ENCODE peak calls at places on chromosomes 7 and 10, in six cellular contexts. One of them, this sample, is unnamed. For H3K79me2 and H3F3A, the result is how much of the 10 kb centered on the place peaks cover.

GRCh38 chr10:50558368-50558767 is 65.4 kb downstream of the SGMS1 start:
- DNase-seq in PC-3: no peak
- DNase-seq in GM23338: no peak
- DNase-seq in PC-9: no peak
- DNase-seq in GM23248: no peak
- DNase-seq in SK-N-SH: no peak
- DNase-seq in this sample: no peak

GRCh38 chr7:102412548-102412947 is 16.4 kb downstream of the PRKRIP1 start:
- DNase-seq in PC-3: peak
- DNase-seq in GM23338: peak
- DNase-seq in PC-9: no peak
- DNase-seq in GM23248: peak
- DNase-seq in SK-N-SH: peak
- DNase-seq in this sample: peak

GRCh38 chr10:98274562-98274961 is 6.6 kb upstream of the LOXL4 start:
- DNase-seq in PC-3: no peak
- DNase-seq in GM23338: no peak
- DNase-seq in PC-9: no peak
- DNase-seq in GM23248: no peak
- DNase-seq in SK-N-SH: no peak
- DNase-seq in this sample: no peak

GRCh38 chr10:123135415-123136141 is at the start of gene HMX3:
- DNase-seq in PC-3: no peak
- DNase-seq in GM23338: peak
- DNase-seq in PC-9: no peak
- DNase-seq in GM23248: peak
- DNase-seq in SK-N-SH: peak
- DNase-seq in this sample: no peak

GRCh38 chr7:151999337-152000090 is 26.0 kb upstream of the GALNT11 start:
- DNase-seq in PC-3: no peak
- DNase-seq in GM23338: no peak
- DNase-seq in PC-9: no peak
- DNase-seq in GM23248: peak
- DNase-seq in SK-N-SH: no peak
- DNase-seq in this sample: no peak

GRCh38 chr7:51316262-51316665 is 345 bp downstream of the COBL start:
- DNase-seq in PC-3: peak
- DNase-seq in GM23338: peak
- DNase-seq in PC-9: peak
- DNase-seq in GM23248: peak
- DNase-seq in SK-N-SH: peak
- DNase-seq in this sample: peak

GRCh38 chr7:37285701-37286475 is 162.8 kb downstream of the ELMO1 start:
- DNase-seq in PC-3: no peak
- DNase-seq in GM23338: no peak
- DNase-seq in PC-9: no peak
- DNase-seq in GM23248: no peak
- DNase-seq in SK-N-SH: no peak
- DNase-seq in this sample: no peak

GRCh38 chr7:151623766-151624165 is 104.1 kb upstream of the RHEB start:
- DNase-seq in PC-3: peak
- DNase-seq in GM23338: no peak
- DNase-seq in PC-9: no peak
- DNase-seq in GM23248: peak
- DNase-seq in SK-N-SH: no peak
- DNase-seq in this sample: no peak

GRCh38 chr10:31524458-31524857 is 205.4 kb downstream of the ZEB1 start:
- DNase-seq in PC-3: no peak
- DNase-seq in GM23338: no peak
- DNase-seq in PC-9: no peak
- DNase-seq in GM23248: no peak
- DNase-seq in SK-N-SH: no peak
- DNase-seq in this sample: no peak

GRCh38 chr10:133205146-133205545 is 24.9 kb upstream of the UTF1 start:
- DNase-seq in PC-3: no peak
- DNase-seq in GM23338: no peak
- DNase-seq in PC-9: no peak
- DNase-seq in GM23248: no peak
- DNase-seq in SK-N-SH: no peak
- DNase-seq in this sample: no peak

GRCh38 chr7:157612664-157613561 is 276.1 kb downstream of the DNAJB6 start:
- DNase-seq in PC-3: peak
- DNase-seq in GM23338: peak
- DNase-seq in PC-9: no peak
- DNase-seq in GM23248: no peak
- DNase-seq in SK-N-SH: no peak
- DNase-seq in this sample: no peak

GRCh38 chr7:31633454-31633853 is 53.6 kb upstream of the PPP1R17 start:
- DNase-seq in PC-3: peak
- DNase-seq in GM23338: no peak
- DNase-seq in PC-9: no peak
- DNase-seq in GM23248: peak
- DNase-seq in SK-N-SH: no peak
- DNase-seq in this sample: no peak

GRCh38 chr10:47104101-47104707 is 193.0 kb downstream of the PTPN20 start:
- DNase-seq in PC-3: no peak
- DNase-seq in GM23338: no peak
- DNase-seq in PC-9: no peak
- DNase-seq in GM23248: no peak
- DNase-seq in SK-N-SH: no peak
- DNase-seq in this sample: no peak

GRCh38 chr10:103614511-103615158 is 121.1 kb downstream of the NEURL1 start:
- DNase-seq in PC-3: no peak
- DNase-seq in GM23338: no peak
- DNase-seq in PC-9: no peak
- DNase-seq in GM23248: peak
- DNase-seq in SK-N-SH: no peak
- DNase-seq in this sample: no peak

GRCh38 chr10:36188054-36188453 is 546.0 kb upstream of the FZD8 start:
- DNase-seq in PC-3: no peak
- DNase-seq in GM23338: peak
- DNase-seq in PC-9: no peak
- DNase-seq in GM23248: peak
- DNase-seq in SK-N-SH: no peak
- DNase-seq in this sample: no peak

GRCh38 chr10:79092292-79092896 is 23.6 kb downstream of the ZMIZ1 start:
- DNase-seq in PC-3: no peak
- DNase-seq in GM23338: no peak
- DNase-seq in PC-9: no peak
- DNase-seq in GM23248: no peak
- DNase-seq in SK-N-SH: no peak
- DNase-seq in this sample: no peak

GRCh38 chr10:91955114-91955513 is 31.5 kb downstream of the BTAF1 start:
- DNase-seq in PC-3: peak
- DNase-seq in GM23338: no peak
- DNase-seq in PC-9: no peak
- DNase-seq in GM23248: no peak
- DNase-seq in SK-N-SH: no peak
- DNase-seq in this sample: no peak

GRCh38 chr7:107147464-107148214 is 21.2 kb upstream of the HBP1 start:
- DNase-seq in PC-3: peak
- DNase-seq in GM23338: peak
- DNase-seq in PC-9: peak
- DNase-seq in GM23248: peak
- DNase-seq in SK-N-SH: peak
- DNase-seq in this sample: peak

GRCh38 chr10:97534746-97535367 is 36.1 kb downstream of the UBTD1 start:
- DNase-seq in PC-3: peak
- DNase-seq in GM23338: peak
- DNase-seq in PC-9: no peak
- DNase-seq in GM23248: peak
- DNase-seq in SK-N-SH: peak
- DNase-seq in this sample: peak

GRCh38 chr7:155257482-155258232 is 40.0 kb upstream of the INSIG1 start:
- DNase-seq in PC-3: peak
- DNase-seq in GM23338: no peak
- DNase-seq in PC-9: peak
- DNase-seq in GM23248: peak
- DNase-seq in SK-N-SH: peak
- DNase-seq in this sample: no peak

GRCh38 chr7:572668-573495 is 53.2 kb upstream of the PDGFA start:
- DNase-seq in PC-3: no peak
- DNase-seq in GM23338: peak
- DNase-seq in PC-9: no peak
- DNase-seq in GM23248: no peak
- DNase-seq in SK-N-SH: no peak
- DNase-seq in this sample: no peak

GRCh38 chr10:121900443-121901174 is 27.2 kb downstream of the ATE1 start:
- DNase-seq in PC-3: peak
- DNase-seq in GM23338: peak
- DNase-seq in PC-9: no peak
- DNase-seq in GM23248: peak
- DNase-seq in SK-N-SH: peak
- DNase-seq in this sample: peak

GRCh38 chr7:94022550-94022949 is 18.4 kb upstream of the BET1 start:
- DNase-seq in PC-3: no peak
- DNase-seq in GM23338: no peak
- DNase-seq in PC-9: no peak
- DNase-seq in GM23248: no peak
- DNase-seq in SK-N-SH: no peak
- DNase-seq in this sample: no peak

GRCh38 chr10:77582710-77583115 is 54.9 kb downstream of the KCNMA1 start:
- DNase-seq in PC-3: peak
- DNase-seq in GM23338: no peak
- DNase-seq in PC-9: peak
- DNase-seq in GM23248: peak
- DNase-seq in SK-N-SH: no peak
- DNase-seq in this sample: no peak

GRCh38 chr7:139246905-139247304 is 15.9 kb downstream of the UBN2 start:
- DNase-seq in PC-3: no peak
- DNase-seq in GM23338: no peak
- DNase-seq in PC-9: no peak
- DNase-seq in GM23248: peak
- DNase-seq in SK-N-SH: no peak
- DNase-seq in this sample: no peak

GRCh38 chr10:114370993-114371392 is 33.3 kb downstream of the AFAP1L2 start:
- DNase-seq in PC-3: no peak
- DNase-seq in GM23338: no peak
- DNase-seq in PC-9: no peak
- DNase-seq in GM23248: no peak
- DNase-seq in SK-N-SH: no peak
- DNase-seq in this sample: no peak

GRCh38 chr10:124007102-124007772 is 86.2 kb downstream of the CHST15 start:
- DNase-seq in PC-3: no peak
- DNase-seq in GM23338: no peak
- DNase-seq in PC-9: no peak
- DNase-seq in GM23248: no peak
- DNase-seq in SK-N-SH: no peak
- DNase-seq in this sample: no peak

GRCh38 chr7:149883452-149883861 is 9.7 kb downstream of the ATP6V0E2 start:
- DNase-seq in PC-3: peak
- DNase-seq in GM23338: peak
- DNase-seq in PC-9: peak
- DNase-seq in GM23248: peak
- DNase-seq in SK-N-SH: peak
- DNase-seq in this sample: peak

DNA sequence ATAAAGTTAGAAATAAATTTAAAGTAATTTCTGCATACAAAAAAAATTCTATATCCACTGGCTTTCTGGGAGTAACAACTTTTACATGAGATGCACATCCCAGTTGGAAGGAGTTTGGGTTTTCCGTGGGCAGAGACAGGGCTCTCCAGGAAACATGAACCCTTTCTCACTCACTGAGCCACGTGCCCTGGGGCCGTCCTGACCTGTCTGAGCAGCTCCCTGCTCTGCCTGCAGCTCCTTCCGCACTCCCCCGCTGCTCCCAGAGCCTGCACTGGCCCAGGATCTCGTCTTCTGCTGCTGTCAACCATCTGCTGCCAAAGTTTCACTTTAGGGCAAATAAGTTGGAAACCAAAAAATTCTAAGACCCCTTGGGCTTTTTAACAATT is 169.1 kb downstream of the DIP2C start:
- DNase-seq in PC-3: no peak
- DNase-seq in GM23338: no peak
- DNase-seq in PC-9: no peak
- DNase-seq in GM23248: peak
- DNase-seq in SK-N-SH: no peak
- DNase-seq in this sample: no peak
- H3K79me2 ChIP-seq in PC-3: under half
- H3K79me2 ChIP-seq in GM23338: under half
- H3K79me2 ChIP-seq in PC-9: under half
- H3K79me2 ChIP-seq in GM23248: half or more
- H3K79me2 ChIP-seq in SK-N-SH: under half
- H3K79me2 ChIP-seq in this sample: under half

GRCh38 chr10:27741173-27742091 is 4.2 kb downstream of the MKX start:
- DNase-seq in PC-3: no peak
- DNase-seq in GM23338: peak
- DNase-seq in PC-9: no peak
- DNase-seq in GM23248: no peak
- DNase-seq in SK-N-SH: peak
- DNase-seq in this sample: no peak
- H3K4me3 ChIP-seq in PC-3: peak
- H3K4me3 ChIP-seq in GM23338: peak
- H3K4me3 ChIP-seq in PC-9: no peak
- H3K4me3 ChIP-seq in GM23248: peak
- H3K4me3 ChIP-seq in SK-N-SH: no peak
- H3K4me3 ChIP-seq in this sample: peak

GRCh38 chr10:1047937-1048336 is 982 bp downstream of the IDI1 start:
- DNase-seq in PC-3: no peak
- DNase-seq in GM23338: peak
- DNase-seq in PC-9: peak
- DNase-seq in GM23248: peak
- DNase-seq in SK-N-SH: no peak
- DNase-seq in this sample: peak
- H3F3A ChIP-seq in PC-3: under half
- H3F3A ChIP-seq in GM23338: under half
- H3F3A ChIP-seq in PC-9: under half
- H3F3A ChIP-seq in GM23248: under half
- H3F3A ChIP-seq in SK-N-SH: under half
- H3F3A ChIP-seq in this sample: under half

GRCh38 chr10:94103902-94104301 is 110.2 kb downstream of the PLCE1 start:
- DNase-seq in PC-3: peak
- DNase-seq in GM23338: no peak
- DNase-seq in PC-9: no peak
- DNase-seq in GM23248: peak
- DNase-seq in SK-N-SH: no peak
- DNase-seq in this sample: no peak

GRCh38 chr10:94108200-94108599 is 114.5 kb downstream of the PLCE1 start:
- DNase-seq in PC-3: peak
- DNase-seq in GM23338: no peak
- DNase-seq in PC-9: no peak
- DNase-seq in GM23248: peak
- DNase-seq in SK-N-SH: no peak
- DNase-seq in this sample: no peak

GRCh38 chr10:94105226-94105625 is 111.5 kb downstream of the PLCE1 start:
- DNase-seq in PC-3: no peak
- DNase-seq in GM23338: no peak
- DNase-seq in PC-9: no peak
- DNase-seq in GM23248: no peak
- DNase-seq in SK-N-SH: no peak
- DNase-seq in this sample: no peak

GRCh38 chr10:94104316-94105060 is 110.8 kb downstream of the PLCE1 start:
- DNase-seq in PC-3: peak
- DNase-seq in GM23338: no peak
- DNase-seq in PC-9: no peak
- DNase-seq in GM23248: no peak
- DNase-seq in SK-N-SH: no peak
- DNase-seq in this sample: no peak

GRCh38 chr10:94107191-94107590 is 113.5 kb downstream of the PLCE1 start:
- DNase-seq in PC-3: no peak
- DNase-seq in GM23338: no peak
- DNase-seq in PC-9: no peak
- DNase-seq in GM23248: no peak
- DNase-seq in SK-N-SH: no peak
- DNase-seq in this sample: no peak
- H3K79me2 ChIP-seq in PC-3: under half
- H3K79me2 ChIP-seq in GM23338: under half
- H3K79me2 ChIP-seq in PC-9: under half
- H3K79me2 ChIP-seq in GM23248: under half
- H3K79me2 ChIP-seq in SK-N-SH: under half
- H3K79me2 ChIP-seq in this sample: under half

This sample was measured in MM.1S.